ENCODE peak calls at places on chromosomes 4 and X, in four cellular contexts. Q is IMR-90, J is mesenchymal stem cell, R is H9. Y is an unnamed sample.
A peak's percentile ranks its signal among the peaks of the same experiment; 100 is the strongest.

GRCh38 chrX:17590892-17591740 is 146.2 kb upstream of the SCML1 start:
- DNase-seq in Q (peak; percentile 80), J (peak; percentile 38), R (peak; percentile 64), Y (peak; percentile 64)

GRCh38 chr4:92270908-92271307 is 32.9 kb upstream of the GRID2 start:
- DNase-seq in R (no peak), J (no peak), Q (no peak), Y (no peak)

GRCh38 chr4:183919173-183919572 is 14.1 kb downstream of the STOX2 start:
- DNase-seq in R (no peak), J (no peak), Q (no peak), Y (no peak)

GRCh38 chr4:104942990-104943758 is 203.5 kb upstream of the TET2 start:
- DNase-seq in R (no peak), J (no peak), Q (no peak), Y (no peak)

GRCh38 chr4:94305468-94306225 is 37.0 kb downstream of the HPGDS start:
- DNase-seq in Q (peak; percentile 19), R (no peak), J (peak; percentile 14), Y (peak; percentile 34)

GRCh38 chrX:32530802-32531403 is 680.4 kb downstream of the DMD start:
- DNase-seq in J (peak; percentile 35), Q (peak; percentile 52), R (no peak), Y (peak; percentile 61)

GRCh38 chr4:81491943-81492342 is 20.2 kb upstream of the RASGEF1B start:
- DNase-seq in Q (no peak), J (no peak), R (no peak), Y (no peak)

GRCh38 chrX:39773923-39774803 is 323.6 kb downstream of the BCOR start:
- DNase-seq in R (no peak), J (peak; percentile 68), Q (peak; percentile 28), Y (no peak)

GRCh38 chrX:124194209-124194608 is 138.3 kb upstream of the TEX13D start:
- DNase-seq in J (peak; percentile 52), Q (no peak), R (no peak), Y (peak; percentile 5)

GRCh38 chr4:3721186-3721585 is 45.0 kb upstream of the ADRA2C start:
- DNase-seq in R (no peak), J (no peak), Q (no peak), Y (no peak)

GRCh38 chr4:25879991-25880641 is 17.3 kb upstream of the SEL1L3 start:
- DNase-seq in J (no peak), Q (peak; percentile 24), R (no peak), Y (no peak)

GRCh38 chrX:140724337-140725105 is 15.0 kb downstream of the LINC00632 start:
- DNase-seq in J (peak; percentile 11), Q (no peak), R (no peak), Y (no peak)

GRCh38 chrX:16914058-16914457 is 32.4 kb upstream of the REPS2 start:
- DNase-seq in R (no peak), J (no peak), Q (no peak), Y (no peak)

GRCh38 chr4:621296-622070 is 3.9 kb upstream of the PDE6B start:
- DNase-seq in R (no peak), J (no peak), Q (no peak), Y (no peak)

GRCh38 chr4:89590102-89590501 is 246.9 kb downstream of the SNCA start:
- DNase-seq in J (peak; percentile 14), R (no peak), Q (no peak), Y (no peak)

GRCh38 chr4:180060159-180060889 is 2182.9 kb upstream of the TENM3 start:
- DNase-seq in R (no peak), Q (peak; percentile 37), J (peak; percentile 34), Y (peak; percentile 4)

GRCh38 chr4:150582881-150583286 is 933 bp downstream of the MAB21L2 start:
- DNase-seq in R (peak; percentile 52), J (peak; percentile 76), Q (peak; percentile 51), Y (no peak)

GRCh38 chr4:113383111-113383785 is 333.8 kb downstream of the ANK2 start:
- DNase-seq in R (no peak), J (peak; percentile 33), Q (peak; percentile 67), Y (no peak)

GRCh38 chrX:65769564-65770292 is 102.3 kb downstream of the MSN start:
- DNase-seq in Q (no peak), J (no peak), R (no peak), Y (no peak)

GRCh38 chr4:56871357-56871993 is 36.2 kb upstream of the REST start:
- DNase-seq in J (no peak), R (peak; percentile 67), Q (no peak), Y (no peak)

GRCh38 chr4:33882246-33882990 is 2361.9 kb downstream of the ARAP2 start:
- DNase-seq in Q (no peak), R (no peak), J (peak; percentile 42), Y (no peak)

GRCh38 chr4:14653338-14653737 is 348.9 kb upstream of the CPEB2 start:
- DNase-seq in R (no peak), Q (no peak), J (no peak), Y (no peak)

GRCh38 chr4:21765810-21766407 is 182.7 kb downstream of the KCNIP4 start:
- DNase-seq in R (peak; percentile 71), Q (peak; percentile 29), J (peak; percentile 64), Y (peak; percentile 61)
- H2BK120ac ChIP-seq in R (no peak overlapping the region), Q (no peak overlapping the region), J (no peak overlapping the region), Y (no peak overlapping the region)

GRCh38 chrX:46327229-46328081 is 217.8 kb downstream of the ZNF674 start:
- DNase-seq in R (peak; percentile 93), Q (no peak), J (peak; percentile 1), Y (no peak)

GRCh38 chrX:46330513-46330912 is 214.7 kb downstream of the ZNF674 start:
- DNase-seq in J (no peak), R (no peak), Q (no peak), Y (no peak)

GRCh38 chrX:46328133-46328532 is 217.1 kb downstream of the ZNF674 start:
- DNase-seq in R (no peak), J (no peak), Q (no peak), Y (no peak)

GRCh38 chrX:46333550-46333949 is 211.7 kb downstream of the ZNF674 start:
- DNase-seq in J (no peak), Q (no peak), R (no peak), Y (no peak)

GRCh38 chrX:46330981-46331380 is 214.2 kb downstream of the ZNF674 start:
- DNase-seq in Q (no peak), J (no peak), R (no peak), Y (no peak)
- H2BK120ac ChIP-seq in Q (no peak overlapping the region), J (no peak overlapping the region), R (no peak overlapping the region), Y (no peak overlapping the region)

GRCh38 chrX:41478397-41478911 is 31.3 kb downstream of the NYX start:
- DNase-seq in R (no peak), Q (no peak), J (no peak), Y (peak; percentile 71)
- H2BK120ac ChIP-seq in R (no peak overlapping the region), Q (no peak overlapping the region), J (no peak overlapping the region), Y (no peak overlapping the region)

DNA sequence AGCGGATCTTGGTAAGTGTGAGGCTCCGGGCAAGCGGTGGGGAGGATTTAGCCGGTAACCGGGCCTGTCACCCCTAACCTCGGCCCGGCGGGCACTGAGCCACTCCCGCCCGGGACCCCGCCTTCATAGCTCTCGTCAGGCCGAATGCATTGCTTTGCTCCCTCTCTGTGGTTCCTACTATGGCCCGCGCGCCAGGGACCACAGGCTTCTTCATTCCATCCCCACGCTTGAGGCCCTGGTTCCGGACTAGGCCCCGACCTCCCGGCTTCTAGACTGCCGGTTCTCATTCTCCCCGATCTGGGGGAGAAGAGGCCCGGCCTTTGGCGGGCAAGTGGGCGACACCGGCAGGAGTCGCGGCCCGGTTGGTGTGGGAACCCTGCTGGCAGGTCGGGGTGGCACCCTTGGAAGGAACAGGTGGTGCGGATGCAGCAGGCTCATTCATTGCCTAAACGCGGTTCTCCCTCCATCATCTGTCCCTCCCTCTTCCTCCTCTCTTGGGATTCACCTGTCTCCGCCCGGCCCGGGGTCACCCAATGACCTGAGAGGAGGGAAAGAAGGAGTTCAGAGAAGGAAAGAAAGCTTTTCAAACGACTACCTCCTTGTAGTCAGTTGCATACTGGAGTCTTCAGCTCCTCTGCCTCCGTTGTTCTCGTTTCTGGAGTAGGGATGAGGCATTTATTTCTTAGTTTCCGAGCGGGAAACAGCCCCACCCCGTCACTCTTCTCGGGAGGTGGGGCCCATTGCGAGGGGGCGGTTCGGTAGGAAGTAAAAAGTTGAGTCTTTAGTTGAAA is at the start of gene NDUFC1:
- DNase-seq in R (peak; percentile 61), Q (peak; percentile 35), J (peak; percentile 73), Y (peak; percentile 24)
- H2BK120ac ChIP-seq in R (no peak within 1 kb of the TSS), Q (peak within 1 kb of the TSS; percentile 44), J (no peak within 1 kb of the TSS), Y (peak within 1 kb of the TSS; percentile 39)

DNA sequence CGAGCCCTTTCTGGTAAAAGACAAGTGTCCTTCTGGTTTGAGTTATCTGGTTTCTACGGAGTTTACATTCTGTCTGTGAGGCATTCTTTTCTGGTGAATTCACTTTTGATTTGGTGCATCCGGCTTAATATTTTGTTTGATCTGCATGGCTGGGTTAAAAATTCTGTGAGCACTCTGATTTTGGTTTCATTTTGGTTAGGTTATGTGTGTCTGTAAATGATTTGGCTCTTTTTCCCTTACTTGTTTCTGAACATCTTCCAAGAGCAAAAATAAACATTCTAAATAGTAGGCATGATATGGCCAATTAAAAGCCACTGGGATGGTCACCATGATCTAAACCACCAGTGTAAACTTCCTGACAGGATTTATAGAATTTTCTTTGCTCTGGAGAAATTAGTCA is 85.7 kb upstream of the PTPN13 start:
- DNase-seq in Q (peak; percentile 62), R (no peak), J (peak; percentile 65), Y (no peak)
- H2BK120ac ChIP-seq in Q (no peak overlapping the region), R (no peak overlapping the region), J (no peak overlapping the region), Y (no peak overlapping the region)

DNA sequence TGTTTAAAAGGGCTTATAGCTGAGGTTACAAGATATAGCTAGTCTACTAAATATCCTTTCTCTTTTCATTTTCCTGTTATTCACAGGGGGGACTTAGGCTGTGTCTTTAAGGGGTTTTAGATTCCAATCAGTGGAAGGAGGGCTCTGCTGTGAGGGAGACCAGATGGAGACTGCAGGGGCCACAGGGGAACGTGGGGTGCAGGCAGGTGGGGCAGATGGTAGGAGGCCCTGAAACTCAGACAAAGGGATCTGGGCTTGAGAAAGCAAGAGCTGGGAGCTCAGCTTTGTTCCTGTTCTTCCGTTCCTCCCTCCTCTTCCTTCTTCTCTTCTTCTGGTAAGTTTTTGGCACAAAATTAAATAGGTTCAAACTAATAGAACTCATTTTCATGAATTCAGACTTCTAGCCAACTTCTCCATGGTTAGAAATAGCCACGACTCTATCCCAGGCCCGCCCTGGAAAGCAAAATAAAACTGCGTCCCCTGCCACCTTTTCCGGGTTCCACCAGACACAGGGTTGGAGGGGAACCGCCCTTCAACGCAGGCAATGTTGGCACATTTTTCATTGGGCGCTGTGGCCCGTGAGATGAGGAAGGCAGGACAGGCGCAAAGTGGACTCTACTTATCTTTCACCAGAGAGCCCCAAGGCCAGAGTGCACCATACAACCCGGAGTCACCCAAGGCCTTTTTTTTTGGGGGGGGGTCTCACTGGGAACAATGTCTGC is 3.5 kb upstream of the TMSB4X start:
- DNase-seq in Q (no peak), J (no peak), R (no peak), Y (no peak)
- H2BK120ac ChIP-seq in Q (peak overlapping the region; percentile 50), J (peak overlapping the region; percentile 15), R (no peak overlapping the region), Y (peak overlapping the region; percentile 43)

GRCh38 chr4:158068063-158068462 is 104.8 kb downstream of the GASK1B start:
- DNase-seq in Q (peak; percentile 19), J (no peak), R (no peak), Y (peak; percentile 41)
- H2BK120ac ChIP-seq in Q (no peak overlapping the region), J (no peak overlapping the region), R (no peak overlapping the region), Y (no peak overlapping the region)

GRCh38 chr4:16226816-16227461 is 668 bp upstream of the TAPT1 start:
- DNase-seq in J (peak; percentile 57), R (peak; percentile 59), Q (no peak), Y (peak; percentile 72)
- H2BK120ac ChIP-seq in J (peak overlapping the region; percentile 54), R (no peak overlapping the region), Q (no peak overlapping the region), Y (peak overlapping the region; percentile 68)